ENCODE peak calls at places on chromosomes 11 and 22, in seven cellular contexts. One of them, this sample, is unnamed.

GRCh38 chr22:50015451-50016307 is 3.1 kb upstream of the IL17REL start:
- DNase-seq in K562: peak; percentile 31
- DNase-seq in body of pancreas: no peak
- DNase-seq in NT2/D1: no peak
- DNase-seq in SJSA1: no peak
- DNase-seq in brain microvascular endothelial cell: no peak
- DNase-seq in pancreas: peak; percentile 53
- DNase-seq in this sample: no peak

GRCh38 chr11:26753738-26754504 is 32.1 kb upstream of the SLC5A12 start:
- DNase-seq in K562: peak; percentile 8
- DNase-seq in body of pancreas: peak; percentile 63
- DNase-seq in NT2/D1: peak; percentile 23
- DNase-seq in SJSA1: peak; percentile 50
- DNase-seq in brain microvascular endothelial cell: peak; percentile 76
- DNase-seq in pancreas: no peak
- DNase-seq in this sample: peak; percentile 26

GRCh38 chr11:1949302-1949701 is 2.2 kb downstream of the MRPL23 start:
- DNase-seq in K562: no peak
- DNase-seq in body of pancreas: no peak
- DNase-seq in NT2/D1: no peak
- DNase-seq in SJSA1: no peak
- DNase-seq in brain microvascular endothelial cell: no peak
- DNase-seq in pancreas: no peak
- DNase-seq in this sample: no peak

GRCh38 chr11:121615506-121615905 is 162.7 kb upstream of the SORL1-AS1 start:
- DNase-seq in K562: no peak
- DNase-seq in body of pancreas: no peak
- DNase-seq in NT2/D1: no peak
- DNase-seq in SJSA1: no peak
- DNase-seq in brain microvascular endothelial cell: peak; percentile 46
- DNase-seq in pancreas: no peak
- DNase-seq in this sample: no peak

GRCh38 chr22:44026630-44027511 is 2.8 kb downstream of the PARVB start:
- DNase-seq in K562: peak; percentile 41
- DNase-seq in body of pancreas: peak; percentile 81
- DNase-seq in NT2/D1: no peak
- DNase-seq in SJSA1: no peak
- DNase-seq in brain microvascular endothelial cell: peak; percentile 84
- DNase-seq in pancreas: no peak
- DNase-seq in this sample: no peak

GRCh38 chr11:69424748-69425147 is 56.7 kb upstream of the LINC01488 start:
- DNase-seq in K562: no peak
- DNase-seq in body of pancreas: no peak
- DNase-seq in NT2/D1: no peak
- DNase-seq in SJSA1: no peak
- DNase-seq in brain microvascular endothelial cell: no peak
- DNase-seq in pancreas: no peak
- DNase-seq in this sample: no peak

GRCh38 chr22:41935015-41935908 is 8.7 kb upstream of the TNFRSF13C start:
- DNase-seq in K562: no peak
- DNase-seq in body of pancreas: no peak
- DNase-seq in NT2/D1: no peak
- DNase-seq in SJSA1: no peak
- DNase-seq in brain microvascular endothelial cell: no peak
- DNase-seq in pancreas: no peak
- DNase-seq in this sample: no peak

GRCh38 chr22:29830585-29830984 is 7.5 kb downstream of the ASCC2 start:
- DNase-seq in K562: no peak
- DNase-seq in body of pancreas: no peak
- DNase-seq in NT2/D1: no peak
- DNase-seq in SJSA1: peak; percentile 28
- DNase-seq in brain microvascular endothelial cell: no peak
- DNase-seq in pancreas: no peak
- DNase-seq in this sample: no peak

GRCh38 chr11:991711-992307 is 44.7 kb downstream of the MUC6 start:
- DNase-seq in K562: no peak
- DNase-seq in body of pancreas: no peak
- DNase-seq in NT2/D1: no peak
- DNase-seq in SJSA1: no peak
- DNase-seq in brain microvascular endothelial cell: no peak
- DNase-seq in pancreas: no peak
- DNase-seq in this sample: no peak

GRCh38 chr11:29914203-29914930 is 102.5 kb downstream of the KCNA4 start:
- DNase-seq in K562: no peak
- DNase-seq in body of pancreas: no peak
- DNase-seq in NT2/D1: no peak
- DNase-seq in SJSA1: no peak
- DNase-seq in brain microvascular endothelial cell: no peak
- DNase-seq in pancreas: no peak
- DNase-seq in this sample: no peak

GRCh38 chr11:125250316-125250870 is 85.8 kb downstream of the PKNOX2 start:
- DNase-seq in K562: no peak
- DNase-seq in body of pancreas: no peak
- DNase-seq in NT2/D1: no peak
- DNase-seq in SJSA1: no peak
- DNase-seq in brain microvascular endothelial cell: no peak
- DNase-seq in pancreas: no peak
- DNase-seq in this sample: no peak

GRCh38 chr11:4495487-4495886 is 13.0 kb downstream of the OR52K1 start:
- DNase-seq in K562: no peak
- DNase-seq in body of pancreas: no peak
- DNase-seq in NT2/D1: no peak
- DNase-seq in SJSA1: no peak
- DNase-seq in brain microvascular endothelial cell: no peak
- DNase-seq in pancreas: no peak
- DNase-seq in this sample: no peak

GRCh38 chr11:109697140-109697843 is 275.3 kb downstream of the C11orf87 start:
- DNase-seq in K562: peak; percentile 22
- DNase-seq in body of pancreas: peak; percentile 20
- DNase-seq in NT2/D1: peak; percentile 56
- DNase-seq in SJSA1: peak; percentile 1
- DNase-seq in brain microvascular endothelial cell: peak; percentile 55
- DNase-seq in pancreas: no peak
- DNase-seq in this sample: no peak

GRCh38 chr22:43498856-43499253 is 87.0 kb downstream of the MPPED1 start:
- DNase-seq in K562: no peak
- DNase-seq in body of pancreas: no peak
- DNase-seq in NT2/D1: no peak
- DNase-seq in SJSA1: no peak
- DNase-seq in brain microvascular endothelial cell: no peak
- DNase-seq in pancreas: peak; percentile 6
- DNase-seq in this sample: no peak

GRCh38 chr11:64339754-64340408 is at the start of gene CCDC88B:
- DNase-seq in K562: no peak
- DNase-seq in body of pancreas: peak; percentile 61
- DNase-seq in NT2/D1: no peak
- DNase-seq in SJSA1: no peak
- DNase-seq in brain microvascular endothelial cell: no peak
- DNase-seq in pancreas: no peak
- DNase-seq in this sample: no peak

GRCh38 chr11:35390737-35391682 is 28.3 kb downstream of the SLC1A2 start:
- DNase-seq in K562: no peak
- DNase-seq in body of pancreas: peak; percentile 83
- DNase-seq in NT2/D1: no peak
- DNase-seq in SJSA1: peak; percentile 47
- DNase-seq in brain microvascular endothelial cell: peak; percentile 76
- DNase-seq in pancreas: no peak
- DNase-seq in this sample: no peak

GRCh38 chr11:35389112-35389511 is 30.2 kb downstream of the SLC1A2 start:
- DNase-seq in K562: no peak
- DNase-seq in body of pancreas: peak; percentile 78
- DNase-seq in NT2/D1: no peak
- DNase-seq in SJSA1: no peak
- DNase-seq in brain microvascular endothelial cell: no peak
- DNase-seq in pancreas: no peak
- DNase-seq in this sample: no peak

GRCh38 chr11:35391922-35392813 is 27.2 kb downstream of the SLC1A2 start:
- DNase-seq in K562: peak; percentile 81
- DNase-seq in body of pancreas: peak; percentile 80
- DNase-seq in NT2/D1: peak; percentile 56
- DNase-seq in SJSA1: peak; percentile 74
- DNase-seq in brain microvascular endothelial cell: peak; percentile 81
- DNase-seq in pancreas: peak; percentile 93
- DNase-seq in this sample: no peak

GRCh38 chr11:35388054-35388453 is 31.3 kb downstream of the SLC1A2 start:
- DNase-seq in K562: no peak
- DNase-seq in body of pancreas: no peak
- DNase-seq in NT2/D1: no peak
- DNase-seq in SJSA1: no peak
- DNase-seq in brain microvascular endothelial cell: no peak
- DNase-seq in pancreas: no peak
- DNase-seq in this sample: no peak

DNA sequence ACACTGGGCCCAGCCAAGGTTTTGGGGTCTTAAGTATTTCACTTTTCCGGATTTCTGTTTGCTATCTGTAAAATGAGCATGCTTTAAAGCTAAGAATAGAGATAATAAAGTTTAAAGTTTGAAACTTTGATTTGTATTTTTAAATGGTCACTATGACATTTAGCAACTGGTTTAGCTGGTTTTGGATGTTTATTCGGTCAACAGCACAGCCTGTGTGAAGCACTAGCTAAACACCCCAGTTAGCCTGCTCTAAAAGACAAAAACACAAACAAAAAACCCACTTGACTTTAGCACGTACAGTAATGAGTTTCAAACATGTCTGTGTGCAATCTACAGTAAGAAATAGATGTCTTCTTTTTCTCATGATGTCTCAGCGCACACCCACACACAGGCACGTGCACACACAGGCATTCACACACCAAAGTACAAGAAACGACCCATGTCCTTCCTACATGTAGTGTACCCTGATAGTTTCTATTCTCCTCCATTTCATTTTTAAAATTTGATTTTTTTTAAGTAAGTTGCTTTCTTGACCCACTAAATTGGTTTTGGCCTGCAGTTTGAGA is 29.4 kb downstream of the SLC1A2 start:
- DNase-seq in K562: no peak
- DNase-seq in body of pancreas: peak; percentile 49
- DNase-seq in NT2/D1: no peak
- DNase-seq in SJSA1: no peak
- DNase-seq in brain microvascular endothelial cell: no peak
- DNase-seq in pancreas: no peak
- DNase-seq in this sample: no peak
- H3K36me3 ChIP-seq in K562: no peaks in the 10 kb centered on the region
- H3K36me3 ChIP-seq in body of pancreas: no peaks in the 10 kb centered on the region
- H3K36me3 ChIP-seq in NT2/D1: no peaks in the 10 kb centered on the region
- H3K36me3 ChIP-seq in SJSA1: no peaks in the 10 kb centered on the region
- H3K36me3 ChIP-seq in brain microvascular endothelial cell: no peaks in the 10 kb centered on the region
- H3K36me3 ChIP-seq in pancreas: no peaks in the 10 kb centered on the region
- H3K36me3 ChIP-seq in this sample: no peaks in the 10 kb centered on the region

DNA sequence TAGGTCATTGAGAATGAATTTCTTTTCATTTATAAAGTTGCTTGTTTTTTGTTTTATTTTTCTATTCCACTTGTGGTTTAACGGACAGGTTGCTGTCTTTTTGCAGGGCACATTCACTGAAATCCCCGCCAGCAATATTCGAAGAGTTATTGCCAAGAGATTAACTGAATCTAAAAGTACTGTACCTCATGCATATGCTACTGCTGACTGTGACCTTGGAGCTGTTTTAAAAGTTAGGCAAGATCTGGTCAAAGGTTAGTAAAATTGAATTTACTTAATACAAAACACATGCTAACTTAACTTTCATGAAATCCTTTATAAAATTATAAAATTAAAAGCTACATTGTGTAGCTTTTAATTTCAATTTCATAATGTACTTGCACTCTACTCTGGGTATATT is 53.6 kb downstream of the PDHX start:
- DNase-seq in K562: no peak
- DNase-seq in body of pancreas: no peak
- DNase-seq in NT2/D1: no peak
- DNase-seq in SJSA1: no peak
- DNase-seq in brain microvascular endothelial cell: no peak
- DNase-seq in pancreas: no peak
- DNase-seq in this sample: no peak
- H3K36me3 ChIP-seq in K562: peaks cover 57% of the 10 kb centered on the region
- H3K36me3 ChIP-seq in body of pancreas: peaks cover 7% of the 10 kb centered on the region
- H3K36me3 ChIP-seq in NT2/D1: peaks cover 35% of the 10 kb centered on the region
- H3K36me3 ChIP-seq in SJSA1: peaks cover 31% of the 10 kb centered on the region
- H3K36me3 ChIP-seq in brain microvascular endothelial cell: peaks cover 5% of the 10 kb centered on the region
- H3K36me3 ChIP-seq in pancreas: no peaks in the 10 kb centered on the region
- H3K36me3 ChIP-seq in this sample: no peaks in the 10 kb centered on the region

DNA sequence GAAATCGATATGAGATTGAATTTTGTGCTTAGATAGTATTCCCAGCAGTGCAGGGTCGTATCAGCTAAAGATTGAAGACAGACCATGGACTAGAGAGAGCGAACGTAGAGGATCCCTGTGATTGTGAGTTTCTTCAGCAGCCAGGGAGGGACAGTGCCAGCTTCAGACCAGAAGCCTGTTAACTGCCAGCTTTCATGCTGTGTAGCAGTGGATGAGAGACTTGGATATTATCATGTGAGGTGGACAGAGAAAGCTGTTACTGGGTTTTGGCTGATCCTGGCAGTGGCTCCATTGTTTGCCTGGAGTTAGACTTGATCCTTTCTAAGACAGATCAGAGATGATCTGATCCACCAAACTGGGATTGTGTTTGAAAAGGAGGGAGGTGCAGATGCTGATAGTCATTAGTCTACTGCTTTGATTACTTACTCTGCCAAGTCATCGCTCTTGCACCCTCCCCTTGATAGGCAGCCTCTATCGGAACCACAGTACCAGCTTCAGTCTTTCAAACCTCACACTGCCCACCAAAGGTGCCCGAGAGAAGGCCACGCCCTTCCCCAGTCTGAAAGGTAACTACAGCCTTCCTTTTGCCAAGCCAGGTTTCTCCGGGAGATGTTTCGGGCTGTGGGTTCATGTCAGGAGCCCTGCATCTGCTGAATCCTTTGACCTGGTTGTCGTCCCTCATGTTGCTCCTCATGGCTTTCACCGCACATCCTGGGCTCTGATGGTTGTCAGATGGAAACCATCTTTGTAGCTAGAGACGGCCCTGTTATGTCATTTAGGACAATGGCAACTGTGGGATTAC is 16.2 kb downstream of the MADD start:
- DNase-seq in K562: no peak
- DNase-seq in body of pancreas: no peak
- DNase-seq in NT2/D1: no peak
- DNase-seq in SJSA1: no peak
- DNase-seq in brain microvascular endothelial cell: no peak
- DNase-seq in pancreas: no peak
- DNase-seq in this sample: no peak
- H3K36me3 ChIP-seq in K562: peaks cover 90% of the 10 kb centered on the region
- H3K36me3 ChIP-seq in body of pancreas: peaks cover 71% of the 10 kb centered on the region
- H3K36me3 ChIP-seq in NT2/D1: peaks cover 87% of the 10 kb centered on the region
- H3K36me3 ChIP-seq in SJSA1: peaks cover 98% of the 10 kb centered on the region
- H3K36me3 ChIP-seq in brain microvascular endothelial cell: peaks cover 61% of the 10 kb centered on the region
- H3K36me3 ChIP-seq in pancreas: peaks cover 10% of the 10 kb centered on the region
- H3K36me3 ChIP-seq in this sample: peaks cover 56% of the 10 kb centered on the region

DNA sequence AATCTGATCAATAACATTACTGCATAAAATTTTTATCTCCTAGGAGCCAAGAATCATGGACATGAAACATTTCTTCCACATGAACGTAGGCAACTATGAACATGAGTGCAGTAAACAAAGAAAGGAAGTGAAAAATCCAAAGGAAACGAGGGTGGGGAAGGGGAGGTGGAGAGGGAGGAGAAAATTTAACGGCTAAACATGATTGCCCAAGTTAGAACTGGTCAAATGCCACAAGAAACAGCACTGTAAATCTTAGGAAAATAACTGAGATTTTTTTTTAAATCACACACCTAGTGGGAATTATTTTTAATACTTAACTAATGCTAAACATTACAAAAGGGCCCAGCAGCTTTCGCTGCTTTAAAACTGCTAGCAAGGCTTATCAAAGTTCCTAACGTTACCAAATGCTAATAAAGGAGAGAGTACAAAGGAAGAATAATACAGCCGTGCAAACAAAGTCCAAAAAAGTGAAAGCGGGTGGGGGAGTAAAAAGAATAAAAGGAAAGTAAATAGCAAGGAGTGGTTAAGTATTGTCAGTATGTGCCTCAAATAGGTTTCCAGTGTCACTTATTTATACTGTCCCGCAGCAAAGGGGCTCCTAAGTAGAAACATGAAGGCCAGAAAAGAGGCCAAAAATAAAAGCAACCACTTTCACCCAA is 13.7 kb downstream of the NARS2 start:
- DNase-seq in K562: no peak
- DNase-seq in body of pancreas: no peak
- DNase-seq in NT2/D1: no peak
- DNase-seq in SJSA1: peak; percentile 55
- DNase-seq in brain microvascular endothelial cell: no peak
- DNase-seq in pancreas: no peak
- DNase-seq in this sample: no peak
- H3K36me3 ChIP-seq in K562: peaks cover 72% of the 10 kb centered on the region
- H3K36me3 ChIP-seq in body of pancreas: no peaks in the 10 kb centered on the region
- H3K36me3 ChIP-seq in NT2/D1: peaks cover 45% of the 10 kb centered on the region
- H3K36me3 ChIP-seq in SJSA1: peaks cover 15% of the 10 kb centered on the region
- H3K36me3 ChIP-seq in brain microvascular endothelial cell: no peaks in the 10 kb centered on the region
- H3K36me3 ChIP-seq in pancreas: no peaks in the 10 kb centered on the region
- H3K36me3 ChIP-seq in this sample: no peaks in the 10 kb centered on the region

This sample was measured in BJ.